ENCODE peak calls at places on chromosomes 6 and 20, in four cellular contexts. One of them, this sample, is unnamed.

GRCh38 chr6:103675807-103676406 is 1183.8 kb downstream of the HACE1 start:
- DNase-seq in skeletal muscle cell: no peak
- DNase-seq in esophagus muscularis mucosa: no peak
- DNase-seq in posterior cingulate gyrus: no peak
- DNase-seq in this sample: peak; percentile 11

GRCh38 chr6:53506872-53507271 is 38.0 kb downstream of the GCLC start:
- DNase-seq in skeletal muscle cell: no peak
- DNase-seq in posterior cingulate gyrus: no peak
- DNase-seq in esophagus muscularis mucosa: no peak
- DNase-seq in this sample: no peak

GRCh38 chr6:43128926-43129325 is 42.1 kb upstream of the SRF start:
- DNase-seq in skeletal muscle cell: no peak
- DNase-seq in posterior cingulate gyrus: no peak
- DNase-seq in esophagus muscularis mucosa: no peak
- DNase-seq in this sample: peak; percentile 33

GRCh38 chr20:11128131-11128831 is 454.5 kb upstream of the JAG1 start:
- DNase-seq in esophagus muscularis mucosa: no peak
- DNase-seq in posterior cingulate gyrus: no peak
- DNase-seq in skeletal muscle cell: peak; percentile 54
- DNase-seq in this sample: no peak

GRCh38 chr6:31769684-31770371 is 7.3 kb downstream of the VWA7 start:
- DNase-seq in posterior cingulate gyrus: no peak
- DNase-seq in skeletal muscle cell: no peak
- DNase-seq in esophagus muscularis mucosa: no peak
- DNase-seq in this sample: peak; percentile 70

GRCh38 chr20:51529758-51530157 is 12.8 kb downstream of the NFATC2 start:
- DNase-seq in skeletal muscle cell: no peak
- DNase-seq in posterior cingulate gyrus: no peak
- DNase-seq in esophagus muscularis mucosa: no peak
- DNase-seq in this sample: no peak

GRCh38 chr20:4602297-4602631 is 119.4 kb upstream of the PRND start:
- DNase-seq in esophagus muscularis mucosa: peak; percentile 72
- DNase-seq in skeletal muscle cell: no peak
- DNase-seq in posterior cingulate gyrus: no peak
- DNase-seq in this sample: peak; percentile 85

GRCh38 chr20:46171476-46171875 is 53.4 kb downstream of the CD40 start:
- DNase-seq in esophagus muscularis mucosa: no peak
- DNase-seq in skeletal muscle cell: no peak
- DNase-seq in posterior cingulate gyrus: no peak
- DNase-seq in this sample: no peak

GRCh38 chr6:44439270-44440045 is 52.0 kb downstream of the CDC5L start:
- DNase-seq in skeletal muscle cell: peak; percentile 78
- DNase-seq in esophagus muscularis mucosa: no peak
- DNase-seq in posterior cingulate gyrus: no peak
- DNase-seq in this sample: peak; percentile 51

GRCh38 chr6:142631517-142632385 is 313.2 kb downstream of the HIVEP2 start:
- DNase-seq in esophagus muscularis mucosa: no peak
- DNase-seq in posterior cingulate gyrus: no peak
- DNase-seq in skeletal muscle cell: no peak
- DNase-seq in this sample: peak; percentile 87

GRCh38 chr6:3758842-3759144 is 7.3 kb upstream of the PXDC1 start:
- DNase-seq in posterior cingulate gyrus: no peak
- DNase-seq in esophagus muscularis mucosa: no peak
- DNase-seq in skeletal muscle cell: no peak
- DNase-seq in this sample: no peak

GRCh38 chr20:1330075-1330830 is 1.3 kb upstream of the SDCBP2 start:
- DNase-seq in skeletal muscle cell: no peak
- DNase-seq in esophagus muscularis mucosa: peak; percentile 92
- DNase-seq in posterior cingulate gyrus: no peak
- DNase-seq in this sample: no peak

GRCh38 chr20:41862023-41862422 is 243.8 kb upstream of the CHD6 start:
- DNase-seq in posterior cingulate gyrus: no peak
- DNase-seq in skeletal muscle cell: no peak
- DNase-seq in esophagus muscularis mucosa: no peak
- DNase-seq in this sample: peak; percentile 4

GRCh38 chr6:37674161-37674560 is 23.5 kb downstream of the MDGA1 start:
- DNase-seq in esophagus muscularis mucosa: no peak
- DNase-seq in skeletal muscle cell: no peak
- DNase-seq in posterior cingulate gyrus: peak; percentile 80
- DNase-seq in this sample: no peak

GRCh38 chr20:49769125-49769581 is 43.5 kb upstream of the SLC9A8 start:
- DNase-seq in esophagus muscularis mucosa: no peak
- DNase-seq in skeletal muscle cell: no peak
- DNase-seq in posterior cingulate gyrus: no peak
- DNase-seq in this sample: no peak

GRCh38 chr6:85826997-85827396 is 184.3 kb upstream of the SYNCRIP start:
- DNase-seq in esophagus muscularis mucosa: no peak
- DNase-seq in skeletal muscle cell: no peak
- DNase-seq in posterior cingulate gyrus: no peak
- DNase-seq in this sample: no peak

GRCh38 chr6:34664270-34664971 is 32.1 kb downstream of the ILRUN start:
- DNase-seq in skeletal muscle cell: no peak
- DNase-seq in posterior cingulate gyrus: no peak
- DNase-seq in esophagus muscularis mucosa: no peak
- DNase-seq in this sample: peak; percentile 69

GRCh38 chr6:80742481-80742880 is 636.0 kb downstream of the BCKDHB start:
- DNase-seq in esophagus muscularis mucosa: no peak
- DNase-seq in posterior cingulate gyrus: no peak
- DNase-seq in skeletal muscle cell: peak; percentile 14
- DNase-seq in this sample: peak; percentile 64

GRCh38 chr20:47577271-47577670 is 75.6 kb downstream of the NCOA3 start:
- DNase-seq in skeletal muscle cell: no peak
- DNase-seq in posterior cingulate gyrus: no peak
- DNase-seq in esophagus muscularis mucosa: no peak
- DNase-seq in this sample: no peak

GRCh38 chr6:55405474-55406220 is 78.4 kb downstream of the GFRAL start:
- DNase-seq in posterior cingulate gyrus: no peak
- DNase-seq in esophagus muscularis mucosa: no peak
- DNase-seq in skeletal muscle cell: no peak
- DNase-seq in this sample: peak; percentile 47

GRCh38 chr6:9140181-9140580 is 704.8 kb upstream of the SLC35B3 start:
- DNase-seq in skeletal muscle cell: no peak
- DNase-seq in esophagus muscularis mucosa: no peak
- DNase-seq in posterior cingulate gyrus: no peak
- DNase-seq in this sample: peak; percentile 80

GRCh38 chr6:138785092-138785491 is 10.8 kb upstream of the ECT2L start:
- DNase-seq in skeletal muscle cell: no peak
- DNase-seq in esophagus muscularis mucosa: no peak
- DNase-seq in posterior cingulate gyrus: no peak
- DNase-seq in this sample: no peak

GRCh38 chr6:161168281-161168891 is 105.5 kb downstream of the AGPAT4 start:
- DNase-seq in esophagus muscularis mucosa: no peak
- DNase-seq in posterior cingulate gyrus: no peak
- DNase-seq in skeletal muscle cell: peak; percentile 98
- DNase-seq in this sample: peak; percentile 99

GRCh38 chr6:28090902-28091586 is 10.7 kb downstream of the ZNF165 start:
- DNase-seq in skeletal muscle cell: no peak
- DNase-seq in posterior cingulate gyrus: no peak
- DNase-seq in esophagus muscularis mucosa: no peak
- DNase-seq in this sample: no peak

GRCh38 chr6:143232849-143233248 is 172.2 kb downstream of the AIG1 start:
- DNase-seq in posterior cingulate gyrus: peak; percentile 3
- DNase-seq in esophagus muscularis mucosa: no peak
- DNase-seq in skeletal muscle cell: no peak
- DNase-seq in this sample: peak; percentile 59

GRCh38 chr6:103080497-103080896 is 1687.0 kb downstream of the GRIK2 start:
- DNase-seq in esophagus muscularis mucosa: no peak
- DNase-seq in posterior cingulate gyrus: no peak
- DNase-seq in skeletal muscle cell: no peak
- DNase-seq in this sample: no peak

GRCh38 chr6:168713839-168714238 is 272.9 kb downstream of the SMOC2 start:
- DNase-seq in esophagus muscularis mucosa: no peak
- DNase-seq in skeletal muscle cell: no peak
- DNase-seq in posterior cingulate gyrus: no peak
- DNase-seq in this sample: peak; percentile 21

GRCh38 chr20:17681741-17682102 is 320 bp downstream of the RRBP1 start:
- DNase-seq in posterior cingulate gyrus: no peak
- DNase-seq in esophagus muscularis mucosa: no peak
- DNase-seq in skeletal muscle cell: no peak
- DNase-seq in this sample: no peak

GRCh38 chr6:971981-972640 is 279.2 kb upstream of the EXOC2 start:
- DNase-seq in esophagus muscularis mucosa: no peak
- DNase-seq in skeletal muscle cell: no peak
- DNase-seq in posterior cingulate gyrus: no peak
- DNase-seq in this sample: peak; percentile 80

GRCh38 chr6:168326294-168327261 is 7.0 kb upstream of the DACT2 start:
- DNase-seq in esophagus muscularis mucosa: no peak
- DNase-seq in posterior cingulate gyrus: no peak
- DNase-seq in skeletal muscle cell: no peak
- DNase-seq in this sample: peak; percentile 3

GRCh38 chr20:63555661-63556381 is 1.9 kb downstream of the FNDC11 start:
- DNase-seq in skeletal muscle cell: no peak
- DNase-seq in esophagus muscularis mucosa: no peak
- DNase-seq in posterior cingulate gyrus: no peak
- DNase-seq in this sample: peak; percentile 48

GRCh38 chr6:9131616-9132015 is 696.3 kb upstream of the SLC35B3 start:
- DNase-seq in esophagus muscularis mucosa: no peak
- DNase-seq in posterior cingulate gyrus: no peak
- DNase-seq in skeletal muscle cell: no peak
- DNase-seq in this sample: no peak

GRCh38 chr6:4351857-4352669 is 216.7 kb upstream of the ECI2 start:
- DNase-seq in posterior cingulate gyrus: peak; percentile 68
- DNase-seq in esophagus muscularis mucosa: no peak
- DNase-seq in skeletal muscle cell: peak; percentile 91
- DNase-seq in this sample: peak; percentile 99

GRCh38 chr20:22617160-22617559 is 32.8 kb upstream of the FOXA2 start:
- DNase-seq in skeletal muscle cell: no peak
- DNase-seq in posterior cingulate gyrus: no peak
- DNase-seq in esophagus muscularis mucosa: peak; percentile 88
- DNase-seq in this sample: peak; percentile 41

GRCh38 chr6:82084324-82084920 is 163.1 kb downstream of the IBTK start:
- DNase-seq in skeletal muscle cell: no peak
- DNase-seq in esophagus muscularis mucosa: no peak
- DNase-seq in posterior cingulate gyrus: no peak
- DNase-seq in this sample: no peak

GRCh38 chr20:44495257-44495656 is 19.6 kb downstream of the TTPAL start:
- DNase-seq in skeletal muscle cell: peak; percentile 93
- DNase-seq in esophagus muscularis mucosa: no peak
- DNase-seq in posterior cingulate gyrus: no peak
- DNase-seq in this sample: peak; percentile 89

GRCh38 chr6:40997256-40997957 is 41.6 kb downstream of the UNC5CL start:
- DNase-seq in posterior cingulate gyrus: no peak
- DNase-seq in skeletal muscle cell: peak; percentile 9
- DNase-seq in esophagus muscularis mucosa: no peak
- DNase-seq in this sample: peak; percentile 97